ENCODE peak calls at places on chromosomes 12 and 14, in six cellular contexts. One of them, this sample, is unnamed.

GRCh38 chr14:70640938-70641547 is 673 bp upstream of the TTC9 start:
- DNase-seq in DND-41: peak; percentile 22
- DNase-seq in right atrium auricular region: no peak
- DNase-seq in left lung: peak; percentile 76
- DNase-seq in left ventricle myocardium inferior: no peak
- DNase-seq in CD8-positive, alpha-beta T cell: peak; percentile 55
- DNase-seq in this sample: no peak

GRCh38 chr12:121748571-121749265 is 36.2 kb downstream of the TMEM120B start:
- DNase-seq in DND-41: no peak
- DNase-seq in right atrium auricular region: no peak
- DNase-seq in left lung: no peak
- DNase-seq in left ventricle myocardium inferior: no peak
- DNase-seq in CD8-positive, alpha-beta T cell: no peak
- DNase-seq in this sample: peak; percentile 89

GRCh38 chr14:34461334-34462131 is 507 bp downstream of the SPTSSA start:
- DNase-seq in DND-41: peak; percentile 43
- DNase-seq in right atrium auricular region: peak; percentile 73
- DNase-seq in left lung: no peak
- DNase-seq in left ventricle myocardium inferior: peak; percentile 47
- DNase-seq in CD8-positive, alpha-beta T cell: peak; percentile 22
- DNase-seq in this sample: peak; percentile 50

GRCh38 chr12:29066061-29066588 is 83.0 kb upstream of the FAR2 start:
- DNase-seq in DND-41: no peak
- DNase-seq in right atrium auricular region: no peak
- DNase-seq in left lung: no peak
- DNase-seq in left ventricle myocardium inferior: no peak
- DNase-seq in CD8-positive, alpha-beta T cell: no peak
- DNase-seq in this sample: no peak

GRCh38 chr14:99682809-99683618 is 1.1 kb upstream of the CYP46A1 start:
- DNase-seq in DND-41: peak; percentile 77
- DNase-seq in right atrium auricular region: peak; percentile 81
- DNase-seq in left lung: peak; percentile 91
- DNase-seq in left ventricle myocardium inferior: peak; percentile 83
- DNase-seq in CD8-positive, alpha-beta T cell: peak; percentile 83
- DNase-seq in this sample: peak; percentile 81

GRCh38 chr14:74362361-74362915 is 14.2 kb downstream of the VRTN start:
- DNase-seq in DND-41: peak; percentile 72
- DNase-seq in right atrium auricular region: peak; percentile 89
- DNase-seq in left lung: peak; percentile 86
- DNase-seq in left ventricle myocardium inferior: peak; percentile 73
- DNase-seq in CD8-positive, alpha-beta T cell: peak; percentile 65
- DNase-seq in this sample: peak; percentile 73

GRCh38 chr12:70883855-70884254 is 36.7 kb downstream of the PTPRR start:
- DNase-seq in DND-41: no peak
- DNase-seq in right atrium auricular region: no peak
- DNase-seq in left lung: no peak
- DNase-seq in left ventricle myocardium inferior: no peak
- DNase-seq in CD8-positive, alpha-beta T cell: no peak
- DNase-seq in this sample: no peak

GRCh38 chr14:67674139-67674479 is 323 bp downstream of the VTI1B start:
- DNase-seq in DND-41: peak; percentile 74
- DNase-seq in right atrium auricular region: no peak
- DNase-seq in left lung: peak; percentile 94
- DNase-seq in left ventricle myocardium inferior: peak; percentile 75
- DNase-seq in CD8-positive, alpha-beta T cell: peak; percentile 61
- DNase-seq in this sample: no peak

GRCh38 chr12:103799504-103800251 is 41.4 kb downstream of the NT5DC3 start:
- DNase-seq in DND-41: no peak
- DNase-seq in right atrium auricular region: no peak
- DNase-seq in left lung: no peak
- DNase-seq in left ventricle myocardium inferior: no peak
- DNase-seq in CD8-positive, alpha-beta T cell: no peak
- DNase-seq in this sample: no peak

GRCh38 chr12:89474615-89475014 is 50.0 kb downstream of the GALNT4 start:
- DNase-seq in DND-41: no peak
- DNase-seq in right atrium auricular region: no peak
- DNase-seq in left lung: no peak
- DNase-seq in left ventricle myocardium inferior: no peak
- DNase-seq in CD8-positive, alpha-beta T cell: no peak
- DNase-seq in this sample: no peak

DNA sequence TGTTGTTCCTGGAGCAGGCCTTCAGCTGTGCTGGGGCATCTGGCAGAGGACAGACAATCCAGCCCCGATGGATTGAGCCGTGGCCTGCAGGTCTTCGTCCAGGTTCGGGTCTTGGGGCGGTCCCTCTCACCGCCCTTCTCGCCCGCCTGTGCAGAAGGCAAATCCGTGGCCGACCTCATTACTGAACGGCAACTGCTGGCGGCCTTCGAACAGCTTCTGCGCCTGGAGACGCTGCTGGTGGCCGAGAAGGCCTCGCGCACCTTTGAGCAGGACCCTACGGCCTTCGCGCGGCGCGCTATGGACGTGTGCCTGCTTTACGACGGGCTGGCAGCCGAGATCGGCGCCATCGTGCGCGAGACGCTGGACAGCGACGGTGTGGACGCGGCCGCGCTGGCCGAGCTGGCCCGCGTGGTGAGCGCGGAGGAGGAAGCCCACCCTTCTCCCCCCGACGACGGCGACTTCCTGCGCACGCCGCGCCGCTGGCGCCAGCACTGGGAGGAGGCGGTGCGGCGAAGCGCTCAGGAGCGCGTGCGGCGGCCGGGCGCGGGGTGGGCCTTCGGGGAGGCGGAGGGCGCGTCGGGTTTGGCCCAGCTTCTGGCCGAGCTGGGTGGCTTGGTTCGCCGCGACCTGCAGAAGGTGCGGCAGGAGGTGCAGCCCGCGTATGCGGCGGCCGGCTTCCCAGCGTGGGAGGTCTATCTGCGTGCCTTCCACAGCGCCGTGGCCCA is 7.6 kb downstream of the EXOC3L4 start:
- DNase-seq in DND-41: no peak
- DNase-seq in right atrium auricular region: no peak
- DNase-seq in left lung: peak; percentile 78
- DNase-seq in left ventricle myocardium inferior: no peak
- DNase-seq in CD8-positive, alpha-beta T cell: no peak
- DNase-seq in this sample: no peak
- H3K4me3 ChIP-seq in DND-41: no peak overlapping the region
- H3K4me3 ChIP-seq in right atrium auricular region: peak overlapping the region; percentile 9
- H3K4me3 ChIP-seq in left lung: no peak overlapping the region
- H3K4me3 ChIP-seq in left ventricle myocardium inferior: peak overlapping the region; percentile 48
- H3K4me3 ChIP-seq in CD8-positive, alpha-beta T cell: no peak overlapping the region
- H3K4me3 ChIP-seq in this sample: no peak overlapping the region

DNA sequence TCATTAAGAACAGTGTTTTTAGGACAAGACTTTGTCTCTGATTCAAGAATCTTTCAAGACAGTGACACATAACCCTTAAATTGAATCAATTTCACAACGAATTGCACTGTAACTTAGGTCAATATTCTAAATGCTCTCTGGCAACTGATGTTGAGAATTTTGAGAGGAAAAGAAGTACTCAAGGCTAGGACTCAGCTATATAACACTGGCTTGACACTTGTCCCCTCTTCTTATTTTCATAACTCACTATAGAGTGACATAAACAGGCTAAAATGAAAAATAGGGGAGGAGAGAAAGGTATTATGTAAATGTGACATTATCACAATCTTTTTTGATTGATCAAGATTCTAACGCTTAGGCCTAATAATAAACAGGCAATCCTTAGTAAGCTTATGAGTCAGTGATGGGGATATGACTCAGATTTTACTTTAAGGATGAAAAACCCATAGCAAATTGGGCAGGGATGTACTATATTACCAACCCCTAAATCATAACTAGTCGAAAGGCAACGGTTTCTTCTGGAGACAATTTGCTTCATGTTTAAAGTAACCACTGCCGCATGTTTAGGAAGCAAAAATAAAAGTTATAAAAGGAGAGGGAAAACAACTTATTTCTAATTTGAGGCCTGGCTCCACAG is 10.9 kb downstream of the BTG1 start:
- DNase-seq in DND-41: no peak
- DNase-seq in right atrium auricular region: no peak
- DNase-seq in left lung: no peak
- DNase-seq in left ventricle myocardium inferior: no peak
- DNase-seq in CD8-positive, alpha-beta T cell: no peak
- DNase-seq in this sample: peak; percentile 29
- H3K4me1 ChIP-seq in DND-41: peaks cover 86% of the 10 kb centered on the region
- H3K4me1 ChIP-seq in right atrium auricular region: no peaks in the 10 kb centered on the region
- H3K4me1 ChIP-seq in left lung: peaks cover 67% of the 10 kb centered on the region
- H3K4me1 ChIP-seq in left ventricle myocardium inferior: peaks cover 95% of the 10 kb centered on the region
- H3K4me1 ChIP-seq in CD8-positive, alpha-beta T cell: peaks cover 70% of the 10 kb centered on the region
- H3K4me1 ChIP-seq in this sample: peaks cover 53% of the 10 kb centered on the region

GRCh38 chr12:98256830-98257229 is 258.6 kb upstream of the TMPO start:
- DNase-seq in DND-41: no peak
- DNase-seq in right atrium auricular region: no peak
- DNase-seq in left lung: no peak
- DNase-seq in left ventricle myocardium inferior: no peak
- DNase-seq in CD8-positive, alpha-beta T cell: no peak
- DNase-seq in this sample: no peak
- H3K4me3 ChIP-seq in DND-41: no peak overlapping the region
- H3K4me3 ChIP-seq in right atrium auricular region: no peak overlapping the region
- H3K4me3 ChIP-seq in left lung: no peak overlapping the region
- H3K4me3 ChIP-seq in left ventricle myocardium inferior: no peak overlapping the region
- H3K4me3 ChIP-seq in CD8-positive, alpha-beta T cell: no peak overlapping the region
- H3K4me3 ChIP-seq in this sample: no peak overlapping the region

GRCh38 chr14:103109789-103110415 is 13.4 kb upstream of the TNFAIP2 start:
- DNase-seq in DND-41: no peak
- DNase-seq in right atrium auricular region: no peak
- DNase-seq in left lung: no peak
- DNase-seq in left ventricle myocardium inferior: no peak
- DNase-seq in CD8-positive, alpha-beta T cell: no peak
- DNase-seq in this sample: peak; percentile 89

GRCh38 chr14:103107941-103108748 is 13.6 kb downstream of the EXOC3L4 start:
- DNase-seq in DND-41: no peak
- DNase-seq in right atrium auricular region: no peak
- DNase-seq in left lung: no peak
- DNase-seq in left ventricle myocardium inferior: no peak
- DNase-seq in CD8-positive, alpha-beta T cell: no peak
- DNase-seq in this sample: peak; percentile 91

GRCh38 chr14:103105580-103106168 is 11.1 kb downstream of the EXOC3L4 start:
- DNase-seq in DND-41: peak; percentile 33
- DNase-seq in right atrium auricular region: no peak
- DNase-seq in left lung: no peak
- DNase-seq in left ventricle myocardium inferior: no peak
- DNase-seq in CD8-positive, alpha-beta T cell: no peak
- DNase-seq in this sample: no peak

GRCh38 chr14:103108749-103109207 is 14.3 kb downstream of the EXOC3L4 start:
- DNase-seq in DND-41: peak; percentile 28
- DNase-seq in right atrium auricular region: no peak
- DNase-seq in left lung: no peak
- DNase-seq in left ventricle myocardium inferior: no peak
- DNase-seq in CD8-positive, alpha-beta T cell: no peak
- DNase-seq in this sample: peak; percentile 84

GRCh38 chr14:103107455-103107854 is 12.9 kb downstream of the EXOC3L4 start:
- DNase-seq in DND-41: no peak
- DNase-seq in right atrium auricular region: no peak
- DNase-seq in left lung: no peak
- DNase-seq in left ventricle myocardium inferior: no peak
- DNase-seq in CD8-positive, alpha-beta T cell: no peak
- DNase-seq in this sample: no peak
- H3K4me1 ChIP-seq in DND-41: peaks cover 5% of the 10 kb centered on the region
- H3K4me1 ChIP-seq in right atrium auricular region: no peaks in the 10 kb centered on the region
- H3K4me1 ChIP-seq in left lung: peaks cover 28% of the 10 kb centered on the region
- H3K4me1 ChIP-seq in left ventricle myocardium inferior: peaks cover 55% of the 10 kb centered on the region
- H3K4me1 ChIP-seq in CD8-positive, alpha-beta T cell: peaks cover 3% of the 10 kb centered on the region
- H3K4me1 ChIP-seq in this sample: peaks cover 64% of the 10 kb centered on the region

DNA sequence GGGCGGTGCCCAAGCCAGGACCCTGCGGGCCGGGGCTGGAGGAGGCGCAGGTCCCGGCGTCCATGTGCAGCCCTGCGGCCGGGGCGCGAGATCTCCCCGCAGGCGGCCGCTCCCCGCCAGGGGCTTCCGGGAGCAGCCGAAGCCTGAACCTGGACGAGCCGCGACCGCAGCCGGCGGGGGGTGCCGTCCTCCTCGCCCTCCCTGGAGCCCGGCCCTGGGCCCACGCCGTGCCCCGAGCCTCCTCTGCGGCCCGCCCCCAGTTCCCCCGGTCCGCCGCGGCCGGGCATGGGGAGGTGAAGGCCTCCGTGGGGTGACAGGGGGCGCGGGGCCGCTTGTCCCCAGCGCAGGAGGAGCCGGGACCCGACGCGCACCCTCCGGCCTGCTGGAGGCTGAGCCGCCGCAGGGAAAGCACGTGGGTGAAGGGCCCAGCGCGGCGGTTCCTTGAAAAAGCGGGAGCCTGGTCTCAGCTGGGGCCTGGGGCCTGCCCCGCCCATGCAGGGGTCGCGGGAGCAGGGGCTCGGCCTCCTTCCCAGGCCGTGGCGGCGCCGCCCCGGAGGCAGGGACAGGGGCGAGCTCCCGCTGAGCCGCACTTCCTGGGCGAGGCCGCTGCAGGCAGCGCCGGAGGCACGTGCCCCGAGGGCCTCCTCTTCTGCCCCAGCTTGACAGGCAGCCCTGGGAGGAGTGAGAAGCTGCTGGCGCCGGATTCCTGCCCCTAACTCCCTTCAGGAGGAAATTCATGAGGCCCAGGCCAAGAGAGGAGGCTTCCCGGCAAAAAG is 55.6 kb upstream of the PPP2R5C start:
- DNase-seq in DND-41: no peak
- DNase-seq in right atrium auricular region: no peak
- DNase-seq in left lung: peak; percentile 93
- DNase-seq in left ventricle myocardium inferior: peak; percentile 73
- DNase-seq in CD8-positive, alpha-beta T cell: peak; percentile 69
- DNase-seq in this sample: no peak
- H3K4me3 ChIP-seq in DND-41: no peak overlapping the region
- H3K4me3 ChIP-seq in right atrium auricular region: peak overlapping the region; percentile 54
- H3K4me3 ChIP-seq in left lung: peak overlapping the region; percentile 41
- H3K4me3 ChIP-seq in left ventricle myocardium inferior: peak overlapping the region; percentile 64
- H3K4me3 ChIP-seq in CD8-positive, alpha-beta T cell: peak overlapping the region; percentile 32
- H3K4me3 ChIP-seq in this sample: no peak overlapping the region

GRCh38 chr12:24600559-24600958 is 348.3 kb downstream of the BCAT1 start:
- DNase-seq in DND-41: no peak
- DNase-seq in right atrium auricular region: no peak
- DNase-seq in left lung: no peak
- DNase-seq in left ventricle myocardium inferior: no peak
- DNase-seq in CD8-positive, alpha-beta T cell: no peak
- DNase-seq in this sample: no peak

GRCh38 chr12:24600996-24601395 is 347.9 kb downstream of the BCAT1 start:
- DNase-seq in DND-41: peak; percentile 29
- DNase-seq in right atrium auricular region: no peak
- DNase-seq in left lung: no peak
- DNase-seq in left ventricle myocardium inferior: no peak
- DNase-seq in CD8-positive, alpha-beta T cell: no peak
- DNase-seq in this sample: peak; percentile 52

GRCh38 chr12:24605466-24605865 is 343.4 kb downstream of the BCAT1 start:
- DNase-seq in DND-41: no peak
- DNase-seq in right atrium auricular region: no peak
- DNase-seq in left lung: no peak
- DNase-seq in left ventricle myocardium inferior: no peak
- DNase-seq in CD8-positive, alpha-beta T cell: no peak
- DNase-seq in this sample: no peak

GRCh38 chr12:24605916-24606315 is 343.0 kb downstream of the BCAT1 start:
- DNase-seq in DND-41: no peak
- DNase-seq in right atrium auricular region: no peak
- DNase-seq in left lung: no peak
- DNase-seq in left ventricle myocardium inferior: no peak
- DNase-seq in CD8-positive, alpha-beta T cell: no peak
- DNase-seq in this sample: no peak

DNA sequence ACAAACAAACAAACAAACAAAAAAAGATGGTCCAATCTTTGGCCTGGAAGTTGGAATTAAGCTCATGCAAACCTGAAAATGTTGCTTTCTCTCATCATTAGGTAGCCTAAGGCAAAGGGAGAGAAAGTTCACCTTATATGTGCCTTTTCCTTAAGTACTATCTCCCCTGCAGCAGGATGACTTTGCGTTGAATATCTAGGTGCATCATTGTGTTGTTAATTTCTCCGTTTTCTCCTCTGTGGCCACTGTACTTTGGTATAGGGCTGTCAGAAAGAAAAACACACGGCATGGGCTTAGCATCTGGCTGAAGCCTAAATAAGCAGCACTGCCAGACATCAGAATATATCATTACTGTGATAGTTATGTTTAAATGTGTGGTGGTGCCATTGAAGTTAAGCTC is 345.5 kb downstream of the BCAT1 start:
- DNase-seq in DND-41: no peak
- DNase-seq in right atrium auricular region: no peak
- DNase-seq in left lung: no peak
- DNase-seq in left ventricle myocardium inferior: no peak
- DNase-seq in CD8-positive, alpha-beta T cell: no peak
- DNase-seq in this sample: no peak
- H3K4me1 ChIP-seq in DND-41: peaks cover 49% of the 10 kb centered on the region
- H3K4me1 ChIP-seq in right atrium auricular region: no peaks in the 10 kb centered on the region
- H3K4me1 ChIP-seq in left lung: no peaks in the 10 kb centered on the region
- H3K4me1 ChIP-seq in left ventricle myocardium inferior: no peaks in the 10 kb centered on the region
- H3K4me1 ChIP-seq in CD8-positive, alpha-beta T cell: no peaks in the 10 kb centered on the region
- H3K4me1 ChIP-seq in this sample: peaks cover 13% of the 10 kb centered on the region